ENCODE peak calls at places on chromosomes 4 and X, in ten cellular contexts. P is breast epithelium, F is testis, B is ovary, M is prostate gland, D is IMR-90, X is suprapubic skin, C is heart left ventricle, L is tibial nerve, Q is uterus. T is an unnamed sample. For H3K4me1 and H3K9me3, the result is how much of the 10 kb centered on the place peaks cover.

GRCh38 chr4:56570041-56570440 is 64.5 kb downstream of the ARL9 start:
- DNase-seq in F (no peak), L (no peak), C (no peak), Q (no peak), P (no peak), B (no peak), X (no peak), M (no peak), D (peak), T (no peak)

GRCh38 chr4:113756005-113756410 is 5.5 kb downstream of the CAMK2D start:
- DNase-seq in B (no peak), L (no peak), M (no peak), C (no peak), P (no peak), D (peak), Q (no peak), X (no peak), F (no peak), T (no peak)

GRCh38 chr4:169618286-169618685 is 2.1 kb upstream of the CLCN3 start:
- DNase-seq in C (no peak), L (no peak), P (no peak), D (peak), B (no peak), F (no peak), Q (no peak), X (no peak), M (no peak), T (no peak)

GRCh38 chrX:19889582-19890342 is 2.4 kb upstream of the SH3KBP1 start:
- DNase-seq in M (no peak), C (no peak), L (no peak), D (peak), B (no peak), X (no peak), F (peak), P (no peak), Q (peak), T (no peak)

GRCh38 chrX:19758536-19758935 is 128.9 kb downstream of the SH3KBP1 start:
- DNase-seq in C (no peak), Q (no peak), X (no peak), L (no peak), B (no peak), M (no peak), F (no peak), D (no peak), P (no peak), T (no peak)

GRCh38 chr4:184268574-184269160 is 51.0 kb upstream of the ENPP6 start:
- DNase-seq in Q (no peak), C (no peak), X (no peak), F (no peak), B (no peak), D (no peak), P (no peak), L (no peak), M (no peak), T (no peak)

GRCh38 chr4:1029957-1030520 is 18.6 kb downstream of the FGFRL1 start:
- DNase-seq in D (no peak), L (no peak), P (no peak), C (no peak), F (no peak), X (no peak), Q (no peak), M (no peak), B (peak), T (no peak)

GRCh38 chr4:156865391-156865790 is 106.2 kb downstream of the PDGFC start:
- DNase-seq in P (no peak), X (no peak), Q (no peak), F (no peak), B (no peak), M (no peak), C (no peak), D (peak), L (no peak), T (no peak)

GRCh38 chr4:74598611-74599325 is 153.8 kb downstream of the AREG start:
- DNase-seq in B (no peak), M (no peak), F (no peak), D (no peak), L (no peak), X (no peak), P (no peak), C (no peak), Q (no peak), T (no peak)

GRCh38 chr4:90145331-90145730 is 18.1 kb downstream of the CCSER1 start:
- DNase-seq in C (no peak), D (no peak), F (no peak), M (no peak), X (no peak), P (no peak), Q (no peak), B (no peak), L (no peak), T (no peak)

GRCh38 chr4:26271703-26272102 is 49.1 kb upstream of the RBPJ start:
- DNase-seq in M (no peak), Q (no peak), L (no peak), F (no peak), P (no peak), C (no peak), D (no peak), B (no peak), X (no peak), T (no peak)

GRCh38 chrX:1215123-1215823 is 2.8 kb upstream of the CRLF2 start:
- DNase-seq in C (no peak), B (no peak), Q (no peak), M (no peak), X (no peak), P (no peak), F (no peak), L (no peak), D (no peak), T (no peak)

GRCh38 chr4:127641524-127641923 is 8.8 kb downstream of the INTU start:
- DNase-seq in P (no peak), F (no peak), B (no peak), C (no peak), X (no peak), L (no peak), M (no peak), Q (no peak), D (peak), T (no peak)

GRCh38 chrX:150465326-150465725 is 102.2 kb downstream of the MAMLD1 start:
- DNase-seq in B (no peak), D (no peak), P (no peak), X (no peak), L (no peak), M (no peak), Q (no peak), F (no peak), C (no peak), T (no peak)

GRCh38 chr4:100366213-100366612 is 151.6 kb downstream of the EMCN start:
- DNase-seq in P (no peak), C (no peak), D (peak), L (no peak), B (no peak), F (no peak), Q (no peak), X (no peak), M (no peak), T (no peak)

GRCh38 chrX:134144231-134144630 is 92.8 kb upstream of the CCDC160 start:
- DNase-seq in X (no peak), P (no peak), F (no peak), M (no peak), C (no peak), Q (no peak), L (no peak), B (no peak), D (peak), T (no peak)

GRCh38 chrX:111445485-111445884 is 33.5 kb upstream of the DCX start:
- DNase-seq in F (no peak), D (peak), Q (no peak), B (no peak), X (no peak), L (no peak), M (no peak), P (no peak), C (no peak), T (no peak)

GRCh38 chr4:110171981-110172380 is 26.4 kb downstream of the ELOVL6 start:
- DNase-seq in X (no peak), C (no peak), L (no peak), B (no peak), P (no peak), Q (no peak), M (no peak), F (no peak), D (no peak), T (no peak)

GRCh38 chr4:84493092-84493850 is 5.8 kb downstream of the NKX6-1 start:
- DNase-seq in P (no peak), C (no peak), M (no peak), D (peak), F (peak), L (no peak), B (no peak), Q (no peak), X (no peak), T (peak)

GRCh38 chr4:5905714-5906113 is 12.8 kb upstream of the CRMP1 start:
- DNase-seq in C (no peak), F (no peak), X (no peak), M (no peak), B (no peak), L (no peak), D (no peak), P (no peak), Q (no peak), T (no peak)

GRCh38 chr4:56804551-56804950 is 16.9 kb downstream of the SPINK2 start:
- DNase-seq in F (no peak), P (no peak), L (no peak), M (no peak), Q (no peak), D (peak), X (no peak), C (no peak), B (no peak), T (no peak)

GRCh38 chrX:85065512-85066198 is 62.0 kb downstream of the APOOL start:
- DNase-seq in L (no peak), Q (no peak), F (no peak), D (no peak), X (no peak), B (no peak), C (no peak), M (no peak), P (no peak), T (no peak)

GRCh38 chr4:77819409-77819835 is 254 bp upstream of the CNOT6L start:
- DNase-seq in X (no peak), M (no peak), F (peak), B (no peak), D (no peak), L (peak), Q (no peak), C (no peak), P (no peak), T (no peak)

GRCh38 chr4:168978001-168978700 is 31.9 kb downstream of the CBR4 start:
- DNase-seq in Q (no peak), M (no peak), P (no peak), B (no peak), F (no peak), C (no peak), L (no peak), D (peak), X (no peak), T (no peak)

GRCh38 chrX:44400588-44400987 is 57.1 kb upstream of the EFHC2 start:
- DNase-seq in D (peak), M (no peak), C (no peak), L (no peak), B (no peak), Q (no peak), P (no peak), X (no peak), F (peak), T (no peak)

GRCh38 chr4:140579278-140579677 is 10.5 kb upstream of the UCP1 start:
- DNase-seq in C (no peak), M (no peak), D (no peak), P (no peak), Q (no peak), F (no peak), X (no peak), B (no peak), L (no peak), T (no peak)

GRCh38 chr4:183377491-183377890 is 55.3 kb upstream of the CLDN24 start:
- DNase-seq in X (no peak), L (no peak), B (no peak), P (no peak), C (no peak), Q (no peak), F (no peak), D (no peak), M (no peak), T (no peak)

GRCh38 chr4:76748649-76749048 is 149.3 kb downstream of the SOWAHB start:
- DNase-seq in Q (no peak), L (no peak), P (no peak), B (no peak), M (peak), F (no peak), C (no peak), D (peak), X (no peak), T (no peak)

GRCh38 chrX:147953976-147954375 is 27.2 kb upstream of the FMR1NB start:
- DNase-seq in M (no peak), P (no peak), B (no peak), L (peak), F (peak), X (no peak), Q (peak), C (no peak), D (no peak), T (no peak)

GRCh38 chr4:80124246-80125211 is 51.5 kb upstream of the ANTXR2 start:
- DNase-seq in M (no peak), C (no peak), F (no peak), D (no peak), L (no peak), X (no peak), P (no peak), Q (no peak), B (no peak), T (no peak)

GRCh38 chrX:123732679-123733363 is at the start of gene THOC2:
- DNase-seq in C (peak), B (peak), P (peak), D (peak), X (peak), F (peak), M (peak), Q (peak), L (peak), T (peak)

GRCh38 chrX:123728001-123728400 is 4.9 kb downstream of the THOC2 start:
- DNase-seq in C (no peak), F (no peak), B (no peak), M (no peak), L (no peak), X (no peak), D (no peak), P (no peak), Q (no peak), T (no peak)

GRCh38 chrX:123731258-123731986 is 1.4 kb downstream of the THOC2 start:
- DNase-seq in F (peak), B (peak), C (no peak), P (no peak), M (no peak), L (no peak), D (peak), X (no peak), Q (no peak), T (no peak)

GRCh38 chrX:123728554-123728953 is 4.3 kb downstream of the THOC2 start:
- DNase-seq in P (no peak), X (no peak), Q (no peak), L (no peak), C (no peak), F (no peak), D (no peak), M (no peak), B (no peak), T (no peak)

GRCh38 chrX:123731987-123732678 is 719 bp downstream of the THOC2 start:
- DNase-seq in F (peak), Q (no peak), M (no peak), L (no peak), C (no peak), D (peak), X (no peak), P (no peak), B (peak), T (no peak)
- H3K4me1 ChIP-seq in F (under half), Q (under half), M (under half), L (under half), C (under half), D (under half), X (under half), P (under half), B (under half), T (under half)

DNA sequence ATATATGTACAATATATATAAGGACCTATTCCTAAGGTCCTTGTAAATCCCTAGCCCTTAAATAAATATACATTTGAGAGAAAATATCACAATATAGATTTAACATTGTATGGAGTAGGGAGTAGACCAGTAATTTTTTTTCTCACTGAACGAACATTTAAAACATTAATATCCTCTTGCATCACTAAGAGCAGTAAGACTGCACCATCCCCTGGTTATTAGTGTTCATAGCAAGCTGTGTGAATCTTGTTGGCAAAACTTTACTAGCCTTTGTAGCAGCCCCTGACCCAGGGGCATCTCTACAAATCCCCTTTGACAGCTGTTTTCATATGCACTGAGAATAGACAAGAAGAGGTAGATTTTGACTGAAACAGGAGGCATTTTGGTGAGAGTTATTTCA is 146.5 kb downstream of the IL1RAPL2 start:
- DNase-seq in X (no peak), C (no peak), L (no peak), M (no peak), F (no peak), Q (no peak), D (no peak), P (no peak), B (no peak), T (no peak)
- TF ChIP-seq POLR2A in X (no peak), C (no peak), L (no peak), M (no peak), F (no peak), Q (no peak), D (no peak), P (no peak), B (no peak), T (no peak)

GRCh38 chr4:19497692-19498091 is 754.0 kb upstream of the SLIT2 start:
- DNase-seq in F (no peak), B (no peak), M (no peak), P (no peak), C (no peak), L (no peak), D (no peak), Q (no peak), X (no peak), T (no peak)
- H3K9me3 ChIP-seq in F (under half), B (under half), M (under half), P (under half), C (under half), L (under half), D (under half), Q (under half), X (under half), T (under half)

DNA sequence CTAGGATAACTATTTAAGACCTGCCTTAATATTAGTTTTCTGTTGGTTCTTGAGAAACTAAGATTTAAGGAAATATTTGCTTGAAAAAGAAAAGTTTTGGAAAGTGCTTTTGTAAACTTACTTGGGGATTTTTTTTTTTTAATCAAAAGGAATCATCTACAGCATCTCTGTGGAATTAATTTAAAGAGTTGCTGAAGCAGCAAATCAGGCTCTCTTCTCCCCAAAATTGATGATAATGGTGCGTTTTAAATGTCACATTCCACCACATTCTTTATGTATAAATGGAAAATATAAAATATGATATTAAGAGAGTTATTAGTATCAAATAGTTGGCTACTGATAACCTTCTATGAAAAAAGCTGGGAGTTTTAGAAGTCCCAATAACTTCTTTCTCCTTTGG is 4.2 kb downstream of the KLF3 start:
- DNase-seq in L (no peak), X (no peak), C (no peak), F (no peak), P (no peak), D (no peak), M (no peak), Q (no peak), B (no peak), T (no peak)
- H3K4me1 ChIP-seq in L (half or more), X (half or more), C (under half), F (half or more), P (under half), D (under half), M (under half), Q (under half), B (under half), T (half or more)

T was measured in vagina.